ENCODE peak calls at places on chromosomes 4 and X, in eight cellular contexts. U is AG10803, L is fibroblast of lung, E is thoracic aorta, D is kidney, C is K562, O is ovary, Q is glutamatergic neuron. X is an unnamed sample.

GRCh38 chr4:38030023-38030422 is 69.8 kb downstream of the PTTG2 start:
- DNase-seq in U (peak; percentile 62), L (no peak), E (no peak), D (no peak), C (no peak), O (no peak), Q (no peak), X (peak; percentile 55)

GRCh38 chrX:87078231-87078630 is 439.4 kb upstream of the KLHL4 start:
- DNase-seq in U (no peak), L (no peak), E (no peak), D (no peak), C (no peak), O (no peak), Q (no peak), X (no peak)

GRCh38 chrX:26925088-26925487 is 538.1 kb downstream of the PPP4R3C start:
- DNase-seq in U (no peak), L (no peak), E (no peak), D (no peak), C (no peak), O (no peak), Q (no peak), X (no peak)

GRCh38 chrX:19544693-19545305 is 29.5 kb upstream of the MAP3K15 start:
- DNase-seq in U (peak; percentile 59), L (peak; percentile 63), E (no peak), D (no peak), C (peak; percentile 41), O (peak; percentile 47), Q (peak; percentile 34), X (peak; percentile 73)

GRCh38 chr4:11455201-11455835 is 26.6 kb upstream of the HS3ST1 start:
- DNase-seq in U (no peak), L (no peak), E (no peak), D (no peak), C (no peak), O (no peak), Q (no peak), X (no peak)

GRCh38 chrX:43655151-43655676 is 885 bp upstream of the MAOA start:
- DNase-seq in U (peak; percentile 10), L (peak; percentile 32), E (no peak), D (peak; percentile 79), C (no peak), O (peak; percentile 54), Q (peak; percentile 37), X (peak; percentile 31)

GRCh38 chr4:120680647-120681228 is 241.8 kb downstream of the PRDM5 start:
- DNase-seq in U (no peak), L (no peak), E (no peak), D (no peak), C (no peak), O (no peak), Q (no peak), X (no peak)

GRCh38 chr4:185625503-185625902 is 90.2 kb upstream of the PDLIM3 start:
- DNase-seq in U (no peak), L (no peak), E (no peak), D (no peak), C (no peak), O (no peak), Q (no peak), X (no peak)

GRCh38 chr4:181569553-181569952 is 673.6 kb upstream of the TENM3 start:
- DNase-seq in U (peak; percentile 59), L (peak; percentile 72), E (no peak), D (no peak), C (no peak), O (no peak), Q (no peak), X (peak; percentile 66)

GRCh38 chrX:16612257-16612987 is 37.5 kb upstream of the S100G start:
- DNase-seq in U (no peak), L (no peak), E (no peak), D (no peak), C (no peak), O (no peak), Q (no peak), X (no peak)

GRCh38 chr4:125254111-125254510 is 60.6 kb upstream of the FAT4 start:
- DNase-seq in U (peak; percentile 13), L (peak; percentile 77), E (no peak), D (no peak), C (no peak), O (no peak), Q (no peak), X (peak; percentile 18)

GRCh38 chrX:154490021-154490413 is 412 bp downstream of the SLC10A3 start:
- DNase-seq in U (peak; percentile 43), L (peak; percentile 60), E (peak; percentile 15), D (peak; percentile 83), C (no peak), O (peak; percentile 74), Q (no peak), X (peak; percentile 60)

GRCh38 chr4:168569066-168569908 is 72.4 kb downstream of the PALLD start:
- DNase-seq in U (peak; percentile 40), L (no peak), E (no peak), D (no peak), C (peak; percentile 34), O (no peak), Q (no peak), X (peak; percentile 45)

GRCh38 chr4:113633467-113633866 is 128.1 kb downstream of the CAMK2D start:
- DNase-seq in U (no peak), L (no peak), E (no peak), D (no peak), C (no peak), O (no peak), Q (no peak), X (no peak)

GRCh38 chr4:110620352-110621327 is 2.2 kb downstream of the PITX2 start:
- DNase-seq in U (no peak), L (no peak), E (no peak), D (peak; percentile 66), C (no peak), O (no peak), Q (peak; percentile 80), X (no peak)

GRCh38 chr4:20370284-20370683 is 118.6 kb downstream of the SLIT2 start:
- DNase-seq in U (peak; percentile 64), L (peak; percentile 84), E (no peak), D (no peak), C (no peak), O (no peak), Q (no peak), X (peak; percentile 73)

GRCh38 chr4:20367446-20367845 is 115.7 kb downstream of the SLIT2 start:
- DNase-seq in U (no peak), L (peak; percentile 10), E (no peak), D (no peak), C (no peak), O (no peak), Q (no peak), X (no peak)

GRCh38 chr4:20364969-20365368 is 113.3 kb downstream of the SLIT2 start:
- DNase-seq in U (no peak), L (no peak), E (no peak), D (no peak), C (no peak), O (no peak), Q (no peak), X (no peak)

DNA sequence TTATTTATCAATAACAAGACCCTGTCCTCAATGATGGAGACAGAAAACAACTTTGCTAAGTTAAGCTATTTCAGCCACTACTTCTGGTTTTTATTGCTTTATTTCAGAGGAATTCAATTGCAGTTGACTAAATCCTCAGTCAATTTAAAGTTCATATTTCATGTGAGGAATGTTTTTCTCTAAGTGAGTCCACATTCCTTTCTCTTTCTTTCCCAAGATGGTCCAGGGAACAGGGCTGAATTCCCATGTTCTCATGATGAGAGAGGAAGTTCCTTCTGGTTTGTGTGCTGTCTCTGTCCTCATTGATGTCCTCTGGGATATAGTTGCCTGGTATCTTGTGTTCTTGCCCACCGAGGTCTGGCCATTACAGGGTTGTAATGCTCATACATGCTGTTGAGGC is 117.2 kb downstream of the SLIT2 start:
- DNase-seq in U (peak; percentile 91), L (peak; percentile 33), E (no peak), D (no peak), C (no peak), O (no peak), Q (no peak), X (peak; percentile 70)
- TF ChIP-seq CTCF in U (no peak), L (no peak), E (no peak), D (no peak), C (no peak), O (no peak), Q (no peak), X (no peak)

DNA sequence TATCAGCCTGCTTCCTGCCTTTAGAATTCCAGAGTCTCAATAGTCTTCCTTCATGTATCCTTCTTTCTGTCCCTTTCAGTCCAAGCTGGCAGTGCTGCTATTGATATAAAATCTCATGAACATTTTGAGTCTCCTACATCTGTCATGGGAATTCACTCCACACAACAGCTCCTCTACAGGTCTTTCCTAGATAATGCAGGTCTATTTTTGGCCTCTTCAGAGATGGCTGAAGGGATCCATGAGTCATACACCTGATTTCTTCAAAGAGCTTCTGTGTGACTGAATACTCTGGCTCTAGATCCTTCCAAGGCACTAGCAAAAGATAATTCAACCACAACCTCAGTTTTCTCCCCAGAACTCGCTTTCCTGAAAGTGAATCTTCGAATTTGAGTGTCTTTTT is 115.4 kb downstream of the STPG2 start:
- DNase-seq in U (no peak), L (no peak), E (no peak), D (no peak), C (no peak), O (no peak), Q (no peak), X (no peak)
- TF ChIP-seq CTCF in U (no peak), L (no peak), E (no peak), D (no peak), C (no peak), O (no peak), Q (peak; percentile 26), X (no peak)

GRCh38 chrX:107731831-107732502 is 43.6 kb downstream of the TSC22D3 start:
- DNase-seq in U (peak; percentile 49), L (peak; percentile 93), E (peak; percentile 70), D (peak; percentile 96), C (peak; percentile 73), O (peak; percentile 94), Q (no peak), X (peak; percentile 90)
- TF ChIP-seq CTCF in U (no peak), L (no peak), E (no peak), D (no peak), C (no peak), O (no peak), Q (no peak), X (no peak)

GRCh38 chrX:41148553-41148952 is 63.3 kb downstream of the USP9X start:
- DNase-seq in U (peak; percentile 15), L (peak; percentile 61), E (no peak), D (no peak), C (no peak), O (no peak), Q (no peak), X (peak; percentile 51)

GRCh38 chrX:41150043-41150442 is 64.8 kb downstream of the USP9X start:
- DNase-seq in U (no peak), L (no peak), E (no peak), D (no peak), C (no peak), O (no peak), Q (no peak), X (no peak)

GRCh38 chrX:41152221-41152620 is 67.0 kb downstream of the USP9X start:
- DNase-seq in U (no peak), L (no peak), E (no peak), D (no peak), C (no peak), O (no peak), Q (no peak), X (no peak)

DNA sequence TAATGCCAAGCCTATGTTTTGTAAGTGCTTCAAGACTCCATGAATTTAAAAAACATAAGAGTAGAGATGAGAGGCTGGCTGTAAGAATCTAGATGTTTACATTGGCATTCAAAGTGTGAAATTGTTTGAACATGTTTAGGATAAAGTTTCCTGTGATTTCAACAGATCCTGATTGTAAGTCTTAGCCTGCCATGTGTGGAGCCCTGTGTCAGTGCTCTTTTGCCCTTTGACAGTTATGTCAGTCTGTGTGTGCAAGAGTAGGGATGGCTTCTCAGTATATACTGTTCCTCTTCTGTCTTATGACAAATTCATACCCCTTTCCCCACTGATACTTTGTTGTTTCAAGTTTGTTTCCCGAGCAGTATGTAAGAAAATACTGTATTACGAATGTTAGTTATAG is 68.2 kb downstream of the USP9X start:
- DNase-seq in U (no peak), L (peak; percentile 78), E (no peak), D (no peak), C (no peak), O (no peak), Q (no peak), X (no peak)
- TF ChIP-seq CTCF in U (no peak), L (no peak), E (no peak), D (no peak), C (no peak), O (no peak), Q (no peak), X (no peak)